ENCODE peak calls at places on chromosomes 6 and 20, in nine cellular contexts. P, B, U, R, T, C, I, X and M are unnamed samples.

GRCh38 chr20:18527836-18528235 is 20.1 kb downstream of the SEC23B start:
- DNase-seq in P (peak), B (no peak), U (peak), R (no peak), T (no peak), C (no peak), I (no peak), X (no peak), M (no peak)

GRCh38 chr20:661474-662288 is 8.7 kb upstream of the SRXN1 start:
- DNase-seq in P (no peak), B (no peak), U (peak), R (peak), T (no peak), C (no peak), I (peak), X (no peak), M (no peak)

GRCh38 chr6:162625846-162626540 is 101.6 kb downstream of the PRKN start:
- DNase-seq in P (no peak), B (no peak), U (no peak), R (no peak), T (no peak), C (no peak), I (no peak), X (no peak), M (no peak)

GRCh38 chr6:158487495-158487894 is 72.4 kb upstream of the TMEM181 start:
- DNase-seq in P (no peak), B (no peak), U (peak), R (no peak), T (no peak), C (no peak), I (no peak), X (no peak), M (no peak)

GRCh38 chr6:160756021-160756420 is 54.0 kb downstream of the PLG start:
- DNase-seq in P (no peak), B (no peak), U (no peak), R (no peak), T (no peak), C (no peak), I (no peak), X (no peak), M (no peak)

GRCh38 chr20:34099675-34100074 is 12.4 kb downstream of the EIF2S2 start:
- DNase-seq in P (no peak), B (no peak), U (no peak), R (no peak), T (no peak), C (no peak), I (no peak), X (no peak), M (no peak)

GRCh38 chr6:147136057-147136456 is 68.2 kb upstream of the STXBP5 start:
- DNase-seq in P (no peak), B (no peak), U (no peak), R (no peak), T (no peak), C (no peak), I (peak), X (no peak), M (no peak)

GRCh38 chr6:157642736-157643135 is 180.3 kb upstream of the SNX9 start:
- DNase-seq in P (no peak), B (no peak), U (no peak), R (no peak), T (no peak), C (no peak), I (no peak), X (no peak), M (no peak)

GRCh38 chr6:32406197-32406596 is 784 bp downstream of the BTNL2 start:
- DNase-seq in P (no peak), B (no peak), U (no peak), R (no peak), T (no peak), C (no peak), I (no peak), X (no peak), M (no peak)

GRCh38 chr20:43583982-43584432 is 6.7 kb upstream of the IFT52 start:
- DNase-seq in P (peak), B (no peak), U (peak), R (no peak), T (no peak), C (no peak), I (no peak), X (peak), M (peak)

GRCh38 chr20:14561733-14562132 is 224.3 kb upstream of the FLRT3 start:
- DNase-seq in P (no peak), B (no peak), U (peak), R (no peak), T (no peak), C (no peak), I (no peak), X (no peak), M (no peak)

GRCh38 chr20:58585753-58586540 is 65.1 kb upstream of the STX16 start:
- DNase-seq in P (no peak), B (no peak), U (no peak), R (no peak), T (no peak), C (peak), I (no peak), X (no peak), M (no peak)

GRCh38 chr6:30684386-30685156 is 1.9 kb downstream of the PPP1R18 start:
- DNase-seq in P (no peak), B (peak), U (peak), R (no peak), T (no peak), C (peak), I (no peak), X (no peak), M (peak)

GRCh38 chr20:63082308-63082938 is 75.7 kb upstream of the BHLHE23 start:
- DNase-seq in P (peak), B (peak), U (peak), R (peak), T (no peak), C (no peak), I (peak), X (peak), M (peak)

GRCh38 chr6:23981923-23982322 is 144.1 kb upstream of the NRSN1 start:
- DNase-seq in P (no peak), B (no peak), U (no peak), R (no peak), T (no peak), C (no peak), I (no peak), X (no peak), M (no peak)

GRCh38 chr6:30515106-30515505 is 25.8 kb downstream of the HLA-E start:
- DNase-seq in P (no peak), B (no peak), U (no peak), R (peak), T (no peak), C (no peak), I (peak), X (no peak), M (no peak)

GRCh38 chr6:111663692-111664564 is 58.2 kb upstream of the TRAF3IP2 start:
- DNase-seq in P (no peak), B (no peak), U (peak), R (peak), T (no peak), C (peak), I (peak), X (peak), M (no peak)

GRCh38 chr20:38982291-38982690 is 20.1 kb downstream of the DHX35 start:
- DNase-seq in P (peak), B (no peak), U (no peak), R (no peak), T (no peak), C (no peak), I (no peak), X (no peak), M (no peak)

GRCh38 chr6:38554014-38554413 is 85.7 kb downstream of the BTBD9 start:
- DNase-seq in P (no peak), B (no peak), U (no peak), R (no peak), T (no peak), C (no peak), I (no peak), X (no peak), M (no peak)

GRCh38 chr6:38552136-38552535 is 87.6 kb downstream of the BTBD9 start:
- DNase-seq in P (no peak), B (peak), U (no peak), R (no peak), T (no peak), C (no peak), I (no peak), X (no peak), M (no peak)

GRCh38 chr6:38549180-38549579 is 90.5 kb downstream of the BTBD9 start:
- DNase-seq in P (no peak), B (no peak), U (no peak), R (no peak), T (no peak), C (no peak), I (no peak), X (no peak), M (no peak)

GRCh38 chr6:38549795-38550194 is 89.9 kb downstream of the BTBD9 start:
- DNase-seq in P (no peak), B (no peak), U (no peak), R (no peak), T (no peak), C (no peak), I (no peak), X (no peak), M (no peak)

GRCh38 chr6:38554700-38555413 is 84.9 kb downstream of the BTBD9 start:
- DNase-seq in P (peak), B (no peak), U (peak), R (no peak), T (no peak), C (no peak), I (peak), X (no peak), M (no peak)
- TF ChIP-seq EZH2phosphoT487 in P (no peak), B (no peak), U (no peak), R (no peak), T (no peak), C (no peak), I (no peak), X (no peak), M (no peak)

DNA sequence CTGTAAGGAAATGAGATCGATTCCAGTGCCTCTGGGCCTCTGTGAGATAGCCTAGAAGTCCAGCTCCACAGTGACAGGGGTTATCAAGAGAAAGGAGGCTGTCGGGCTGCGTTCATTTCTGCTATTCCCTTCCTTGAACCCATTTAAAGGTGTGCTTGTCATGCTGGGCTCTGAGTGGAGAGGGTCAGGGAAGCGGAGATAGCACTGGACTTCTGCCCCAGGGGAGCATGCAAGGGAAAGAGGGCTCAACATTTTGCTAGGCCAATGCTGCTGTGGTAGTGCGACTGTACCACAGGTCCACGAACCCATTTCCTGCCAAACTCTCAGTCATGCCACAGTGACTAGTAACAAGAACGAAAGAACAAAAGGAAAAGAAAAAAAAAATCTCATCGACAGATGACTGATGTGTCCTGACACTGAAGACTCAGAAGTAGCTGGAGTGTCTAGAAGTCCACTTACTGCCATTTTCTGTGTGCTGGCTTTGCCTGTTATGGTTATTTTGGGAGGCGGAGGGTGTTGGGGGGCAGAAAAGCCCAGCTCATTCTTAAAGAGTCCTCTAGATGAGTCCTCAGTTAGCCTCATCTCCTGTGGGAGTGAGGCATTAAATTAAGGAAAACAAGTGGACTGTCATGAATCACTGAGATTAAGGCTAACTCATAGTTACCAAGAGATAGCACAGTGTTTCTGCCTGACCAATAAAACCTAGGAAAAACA is 8.1 kb downstream of the NEDD9 start:
- DNase-seq in P (peak), B (no peak), U (peak), R (no peak), T (no peak), C (no peak), I (no peak), X (no peak), M (no peak)
- TF ChIP-seq EZH2phosphoT487 in P (no peak), B (no peak), U (no peak), R (no peak), T (no peak), C (no peak), I (no peak), X (no peak), M (no peak)

DNA sequence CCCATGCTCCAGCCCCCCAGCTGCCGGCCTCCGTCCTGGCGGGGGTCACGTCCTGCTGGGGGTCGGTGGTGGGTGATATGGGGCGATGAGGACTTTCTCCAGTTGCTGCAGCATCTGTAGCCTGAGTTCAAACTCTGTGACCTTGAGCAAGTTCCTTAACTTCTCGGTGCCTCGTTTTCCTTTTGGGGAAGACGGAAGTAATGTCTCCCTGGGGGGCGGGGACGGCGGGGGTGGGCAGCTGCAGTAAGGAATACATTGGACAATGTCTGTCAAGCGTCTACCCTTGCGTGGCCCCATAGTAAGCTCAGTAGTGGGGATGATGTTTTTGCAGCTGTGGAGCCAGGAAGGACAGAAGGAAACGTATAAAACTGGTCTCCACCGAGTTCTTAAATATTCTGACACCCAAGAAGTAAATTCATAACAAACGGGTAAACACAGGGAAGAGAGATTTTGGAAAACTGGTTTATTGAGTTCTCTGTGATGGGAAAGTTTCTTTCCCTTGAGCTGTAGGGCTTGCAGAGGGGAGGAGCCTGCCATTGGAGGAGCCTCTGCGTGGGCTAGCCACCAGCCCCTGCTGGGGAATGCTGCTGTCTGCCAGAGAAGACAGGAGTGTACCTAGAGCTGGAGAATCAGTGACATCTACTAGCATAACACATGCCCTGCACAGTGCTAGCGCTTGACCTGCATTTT is 1.0 kb upstream of the ACSS1 start:
- DNase-seq in P (peak), B (no peak), U (peak), R (peak), T (no peak), C (peak), I (peak), X (peak), M (no peak)
- TF ChIP-seq EZH2phosphoT487 in P (no peak), B (no peak), U (no peak), R (peak), T (no peak), C (no peak), I (no peak), X (no peak), M (no peak)

GRCh38 chr20:25089096-25089495 is 7.2 kb upstream of the VSX1 start:
- DNase-seq in P (no peak), B (no peak), U (no peak), R (no peak), T (no peak), C (no peak), I (no peak), X (no peak), M (no peak)

GRCh38 chr20:25089662-25090061 is 7.7 kb upstream of the VSX1 start:
- DNase-seq in P (no peak), B (no peak), U (no peak), R (no peak), T (no peak), C (no peak), I (no peak), X (no peak), M (no peak)

GRCh38 chr20:25088267-25088666 is 6.3 kb upstream of the VSX1 start:
- DNase-seq in P (no peak), B (no peak), U (no peak), R (no peak), T (no peak), C (no peak), I (no peak), X (no peak), M (peak)

GRCh38 chr20:25087186-25087929 is 5.4 kb upstream of the VSX1 start:
- DNase-seq in P (no peak), B (no peak), U (no peak), R (no peak), T (no peak), C (no peak), I (no peak), X (no peak), M (peak)

DNA sequence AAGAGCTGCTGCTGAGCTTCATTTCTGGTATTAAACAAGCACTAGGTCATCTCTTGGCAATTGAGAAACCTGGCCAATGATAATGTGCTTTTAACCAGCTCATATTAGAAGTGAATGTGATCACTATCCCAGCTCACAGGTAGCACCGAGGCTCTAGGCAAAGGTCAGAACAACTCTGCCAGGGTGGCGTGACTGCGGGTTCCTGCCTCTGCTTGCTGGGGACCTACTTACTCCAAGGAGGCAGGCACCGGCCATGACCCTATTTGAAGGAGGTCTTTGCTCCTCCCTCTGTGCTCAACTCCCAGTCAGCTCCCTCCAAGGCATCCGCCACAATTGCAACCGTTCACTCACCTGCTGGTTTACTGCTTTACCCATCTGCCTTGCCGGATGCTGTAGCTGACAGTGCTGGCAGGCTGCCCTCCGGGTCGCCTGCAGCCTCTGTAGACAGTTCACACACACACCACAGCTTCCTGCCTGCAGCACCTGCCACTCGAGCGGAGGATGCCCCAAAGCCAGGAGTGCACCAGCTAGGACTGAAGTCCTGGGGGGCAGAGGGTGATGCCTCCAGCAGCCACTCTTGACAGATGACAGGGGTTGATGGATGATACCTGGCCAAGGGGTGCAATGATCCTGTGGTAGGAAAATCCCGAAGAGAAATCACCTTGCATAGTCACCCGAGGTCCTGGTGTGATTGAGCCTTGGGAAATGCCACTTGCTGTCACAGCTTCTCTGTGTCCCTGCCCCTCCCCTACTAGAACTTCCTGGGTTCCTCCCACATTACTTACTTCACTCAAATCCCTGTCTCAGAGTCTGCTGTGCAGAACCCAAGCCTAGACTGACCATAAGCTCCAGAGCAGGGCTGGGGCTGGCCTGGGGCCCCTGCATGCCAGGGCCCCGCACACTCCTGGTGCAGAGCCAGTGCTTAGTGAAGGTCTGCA is 8.8 kb upstream of the VSX1 start:
- DNase-seq in P (peak), B (peak), U (no peak), R (no peak), T (no peak), C (no peak), I (no peak), X (no peak), M (peak)
- TF ChIP-seq EZH2phosphoT487 in P (no peak), B (no peak), U (no peak), R (no peak), T (no peak), C (no peak), I (no peak), X (no peak), M (no peak)

GRCh38 chr6:156557269-156557885 is 219.8 kb upstream of the ARID1B start:
- DNase-seq in P (peak), B (no peak), U (peak), R (peak), T (no peak), C (no peak), I (peak), X (peak), M (no peak)
- TF ChIP-seq EZH2phosphoT487 in P (no peak), B (no peak), U (no peak), R (no peak), T (no peak), C (no peak), I (no peak), X (no peak), M (no peak)

GRCh38 chr6:19450651-19451050 is 386.5 kb upstream of the ID4 start:
- DNase-seq in P (no peak), B (no peak), U (no peak), R (no peak), T (no peak), C (no peak), I (no peak), X (no peak), M (no peak)

GRCh38 chr6:19454296-19454998 is 382.7 kb upstream of the ID4 start:
- DNase-seq in P (peak), B (no peak), U (no peak), R (no peak), T (no peak), C (no peak), I (no peak), X (no peak), M (no peak)

GRCh38 chr6:19454999-19455392 is 382.2 kb upstream of the ID4 start:
- DNase-seq in P (peak), B (no peak), U (no peak), R (no peak), T (no peak), C (no peak), I (no peak), X (no peak), M (no peak)

GRCh38 chr6:19446570-19446969 is 390.6 kb upstream of the ID4 start:
- DNase-seq in P (peak), B (no peak), U (no peak), R (no peak), T (no peak), C (no peak), I (no peak), X (no peak), M (no peak)

DNA sequence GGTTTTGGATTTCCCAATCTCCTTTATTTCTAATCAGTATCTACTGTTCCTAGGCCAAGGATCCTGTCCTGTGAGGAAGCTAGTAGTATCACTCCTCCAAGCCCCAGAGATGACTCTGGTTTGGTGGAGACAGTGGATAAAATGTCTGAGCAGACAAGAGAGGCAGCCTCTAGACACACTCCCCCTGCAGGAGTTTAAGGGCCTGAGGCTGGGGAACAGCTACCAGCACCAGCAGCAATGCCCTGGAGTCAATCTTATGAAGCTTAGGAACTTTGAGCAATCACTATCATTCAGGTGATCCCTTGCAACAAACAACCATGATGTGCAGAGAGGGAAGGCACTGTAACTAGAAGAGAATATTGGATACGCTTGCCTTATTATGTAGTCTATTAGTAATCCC is 384.7 kb upstream of the ID4 start:
- DNase-seq in P (peak), B (no peak), U (no peak), R (peak), T (no peak), C (no peak), I (peak), X (no peak), M (no peak)
- TF ChIP-seq EZH2phosphoT487 in P (no peak), B (no peak), U (no peak), R (no peak), T (no peak), C (no peak), I (no peak), X (no peak), M (no peak)